ENCODE peak calls at places on chromosomes 5 and 9, in nine cellular contexts. H, K, Q, F, T, R, E, G and M are unnamed samples.

GRCh38 chr9:34171753-34172535 is 6.9 kb upstream of the UBAP1 start:
- DNase-seq in H (no peak), K (peak; percentile 66), Q (peak; percentile 56), F (no peak), T (no peak), R (peak; percentile 32), E (no peak), G (no peak), M (no peak)

GRCh38 chr9:21252727-21253547 is 13.1 kb upstream of the IFNA14 start:
- DNase-seq in H (no peak), K (no peak), Q (peak; percentile 55), F (peak; percentile 30), T (no peak), R (no peak), E (peak; percentile 10), G (no peak), M (peak; percentile 75)

GRCh38 chr9:3186751-3187150 is 339.1 kb downstream of the RFX3 start:
- DNase-seq in H (no peak), K (no peak), Q (no peak), F (no peak), T (no peak), R (no peak), E (no peak), G (no peak), M (no peak)

GRCh38 chr5:56910123-56910951 is 941 bp downstream of the SETD9 start:
- DNase-seq in H (no peak), K (no peak), Q (peak; percentile 69), F (peak; percentile 55), T (no peak), R (peak; percentile 59), E (peak; percentile 64), G (peak; percentile 54), M (peak; percentile 49)

GRCh38 chr9:137457406-137458193 is 1.5 kb downstream of the NSMF start:
- DNase-seq in H (no peak), K (no peak), Q (peak; percentile 43), F (no peak), T (no peak), R (no peak), E (no peak), G (no peak), M (no peak)

GRCh38 chr9:82543726-82544125 is 519.2 kb downstream of the RASEF start:
- DNase-seq in H (no peak), K (no peak), Q (no peak), F (no peak), T (no peak), R (no peak), E (no peak), G (no peak), M (no peak)

GRCh38 chr9:133954862-133955529 is 37.1 kb downstream of the VAV2 start:
- DNase-seq in H (no peak), K (no peak), Q (peak; percentile 40), F (no peak), T (no peak), R (no peak), E (no peak), G (no peak), M (no peak)

GRCh38 chr5:116646611-116647289 is 72.1 kb upstream of the SEMA6A start:
- DNase-seq in H (no peak), K (no peak), Q (no peak), F (no peak), T (no peak), R (no peak), E (peak; percentile 1), G (no peak), M (no peak)

GRCh38 chr5:73908440-73908839 is 282.4 kb downstream of the ARHGEF28 start:
- DNase-seq in H (no peak), K (no peak), Q (no peak), F (no peak), T (no peak), R (no peak), E (no peak), G (no peak), M (peak; percentile 4)

GRCh38 chr9:87149794-87150193 is 202.5 kb upstream of the GAS1 start:
- DNase-seq in H (no peak), K (no peak), Q (no peak), F (no peak), T (no peak), R (no peak), E (no peak), G (no peak), M (no peak)

GRCh38 chr5:153658606-153659005 is 168.1 kb downstream of the GRIA1 start:
- DNase-seq in H (no peak), K (no peak), Q (no peak), F (no peak), T (no peak), R (no peak), E (no peak), G (no peak), M (no peak)

GRCh38 chr9:18451409-18451808 is 22.5 kb upstream of the ADAMTSL1 start:
- DNase-seq in H (no peak), K (no peak), Q (no peak), F (peak; percentile 70), T (no peak), R (no peak), E (no peak), G (no peak), M (no peak)

GRCh38 chr5:157203417-157203816 is 22.8 kb downstream of the ITK start:
- DNase-seq in H (no peak), K (no peak), Q (no peak), F (no peak), T (no peak), R (no peak), E (no peak), G (no peak), M (no peak)

GRCh38 chr5:56278267-56278826 is 45.2 kb upstream of the ANKRD55 start:
- DNase-seq in H (no peak), K (no peak), Q (no peak), F (peak; percentile 73), T (no peak), R (no peak), E (no peak), G (peak; percentile 81), M (no peak)

GRCh38 chr9:33130501-33130900 is 36.6 kb downstream of the B4GALT1 start:
- DNase-seq in H (no peak), K (no peak), Q (no peak), F (peak; percentile 72), T (no peak), R (no peak), E (no peak), G (no peak), M (no peak)

GRCh38 chr9:83013261-83013610 is 49.7 kb downstream of the RASEF start:
- DNase-seq in H (no peak), K (no peak), Q (no peak), F (peak; percentile 65), T (no peak), R (no peak), E (no peak), G (no peak), M (no peak)

GRCh38 chr9:107242073-107243063 is 40.7 kb upstream of the RAD23B start:
- DNase-seq in H (no peak), K (no peak), Q (no peak), F (peak; percentile 65), T (no peak), R (no peak), E (no peak), G (no peak), M (peak; percentile 31)

GRCh38 chr9:10232352-10232930 is 380.4 kb downstream of the PTPRD start:
- DNase-seq in H (no peak), K (no peak), Q (no peak), F (no peak), T (no peak), R (no peak), E (no peak), G (no peak), M (no peak)

GRCh38 chr9:95517559-95517933 is 775 bp upstream of the PTCH1 start:
- DNase-seq in H (no peak), K (no peak), Q (no peak), F (no peak), T (no peak), R (no peak), E (no peak), G (no peak), M (no peak)

GRCh38 chr9:74577956-74578355 is 80.8 kb downstream of the RORB start:
- DNase-seq in H (no peak), K (no peak), Q (no peak), F (no peak), T (no peak), R (no peak), E (no peak), G (no peak), M (no peak)

GRCh38 chr5:82351754-82352145 is 73.6 kb upstream of the RPS23 start:
- DNase-seq in H (no peak), K (peak; percentile 15), Q (no peak), F (peak; percentile 59), T (no peak), R (no peak), E (peak; percentile 47), G (no peak), M (peak; percentile 28)

GRCh38 chr5:132294728-132295504 is 722 bp downstream of the SLC22A4 start:
- DNase-seq in H (peak; percentile 48), K (no peak), Q (peak; percentile 70), F (peak; percentile 84), T (peak; percentile 64), R (peak; percentile 80), E (no peak), G (peak; percentile 63), M (no peak)

GRCh38 chr5:97067296-97067695 is 75.1 kb downstream of the LIX1 start:
- DNase-seq in H (no peak), K (no peak), Q (no peak), F (no peak), T (no peak), R (no peak), E (no peak), G (no peak), M (no peak)

GRCh38 chr9:89926167-89926566 is 321.4 kb downstream of the GADD45G start:
- DNase-seq in H (no peak), K (no peak), Q (no peak), F (no peak), T (no peak), R (no peak), E (no peak), G (no peak), M (no peak)

GRCh38 chr5:140224658-140225057 is 49.7 kb downstream of the CYSTM1 start:
- DNase-seq in H (no peak), K (no peak), Q (no peak), F (no peak), T (no peak), R (no peak), E (no peak), G (no peak), M (no peak)

GRCh38 chr9:16247188-16247875 is 623.1 kb downstream of the BNC2 start:
- DNase-seq in H (no peak), K (no peak), Q (no peak), F (peak; percentile 85), T (peak; percentile 5), R (no peak), E (no peak), G (no peak), M (no peak)

GRCh38 chr5:32249668-32250067 is 63.1 kb downstream of the MTMR12 start:
- DNase-seq in H (no peak), K (no peak), Q (no peak), F (no peak), T (no peak), R (no peak), E (no peak), G (peak; percentile 83), M (no peak)

GRCh38 chr9:22037954-22038690 is 29.0 kb upstream of the CDKN2B start:
- DNase-seq in H (no peak), K (no peak), Q (no peak), F (peak; percentile 74), T (no peak), R (no peak), E (no peak), G (no peak), M (peak; percentile 16)

GRCh38 chr5:126499742-126500396 is 76.7 kb downstream of the GRAMD2B start:
- DNase-seq in H (no peak), K (peak; percentile 30), Q (no peak), F (peak; percentile 18), T (peak; percentile 45), R (no peak), E (no peak), G (no peak), M (peak; percentile 90)

GRCh38 chr5:95924720-95925119 is 36.9 kb downstream of the ELL2 start:
- DNase-seq in H (no peak), K (no peak), Q (no peak), F (peak; percentile 66), T (no peak), R (no peak), E (peak; percentile 21), G (peak; percentile 60), M (no peak)

GRCh38 chr5:146388418-146388817 is 49.8 kb downstream of the POU4F3 start:
- DNase-seq in H (no peak), K (no peak), Q (no peak), F (peak; percentile 20), T (no peak), R (no peak), E (no peak), G (no peak), M (no peak)